ENCODE peak calls at places on chromosomes 3 and 15, in four cellular contexts. S is HepG2, T is K562, Y is H1. F is an unnamed sample.

GRCh38 chr15:99409097-99409473 is 156.7 kb upstream of the MEF2A start:
- DNase-seq in Y (peak; percentile 58), S (peak; percentile 66), T (no peak), F (no peak)

GRCh38 chr3:187025254-187025655 is 94.9 kb downstream of the ST6GAL1 start:
- DNase-seq in T (no peak), Y (no peak), S (no peak), F (no peak)

GRCh38 chr3:58242340-58242739 is 4.7 kb downstream of the ABHD6 start:
- DNase-seq in S (no peak), Y (no peak), T (no peak), F (no peak)

GRCh38 chr3:69085543-69086132 is 901 bp downstream of the ARL6IP5 start:
- DNase-seq in S (no peak), T (peak; percentile 31), Y (no peak), F (no peak)

GRCh38 chr3:127628788-127629456 is at the start of gene PODXL2:
- DNase-seq in S (peak; percentile 28), Y (peak; percentile 76), T (peak; percentile 98), F (no peak)

GRCh38 chr15:99098426-99098825 is 6.5 kb upstream of the SYNM start:
- DNase-seq in S (no peak), Y (no peak), T (no peak), F (no peak)

GRCh38 chr3:24128195-24129005 is 183.3 kb downstream of the NR1D2 start:
- DNase-seq in S (no peak), T (no peak), Y (no peak), F (no peak)

GRCh38 chr3:70273492-70273891 is 38.9 kb downstream of the MDFIC2 start:
- DNase-seq in Y (no peak), T (no peak), S (no peak), F (no peak)

GRCh38 chr3:121330586-121330985 is 215.2 kb downstream of the POLQ start:
- DNase-seq in S (no peak), Y (no peak), T (no peak), F (no peak)

GRCh38 chr15:96053039-96054021 is 277.2 kb upstream of the NR2F2 start:
- DNase-seq in Y (peak; percentile 70), S (peak; percentile 22), T (peak; percentile 33), F (no peak)

GRCh38 chr15:49387471-49387870 is 35.6 kb upstream of the FGF7 start:
- DNase-seq in T (no peak), S (no peak), Y (no peak), F (no peak)

GRCh38 chr15:67611803-67612369 is 69.4 kb downstream of the MAP2K5 start:
- DNase-seq in Y (no peak), T (no peak), S (peak; percentile 79), F (no peak)

GRCh38 chr15:64842986-64843561 is 1.4 kb downstream of the PLEKHO2 start:
- DNase-seq in S (no peak), Y (no peak), T (no peak), F (no peak)

GRCh38 chr3:134799393-134799792 is 4.3 kb downstream of the EPHB1 start:
- DNase-seq in T (no peak), S (no peak), Y (peak; percentile 33), F (no peak)

GRCh38 chr3:42853739-42854302 is 21.9 kb downstream of the CYP8B1 start:
- DNase-seq in T (no peak), S (peak; percentile 96), Y (no peak), F (no peak)

GRCh38 chr3:156024904-156025303 is 95.5 kb upstream of the KCNAB1 start:
- DNase-seq in T (no peak), Y (no peak), S (no peak), F (no peak)

GRCh38 chr15:79702621-79703020 is 194.2 kb downstream of the MTHFS start:
- DNase-seq in T (no peak), Y (no peak), S (no peak), F (no peak)

DNA sequence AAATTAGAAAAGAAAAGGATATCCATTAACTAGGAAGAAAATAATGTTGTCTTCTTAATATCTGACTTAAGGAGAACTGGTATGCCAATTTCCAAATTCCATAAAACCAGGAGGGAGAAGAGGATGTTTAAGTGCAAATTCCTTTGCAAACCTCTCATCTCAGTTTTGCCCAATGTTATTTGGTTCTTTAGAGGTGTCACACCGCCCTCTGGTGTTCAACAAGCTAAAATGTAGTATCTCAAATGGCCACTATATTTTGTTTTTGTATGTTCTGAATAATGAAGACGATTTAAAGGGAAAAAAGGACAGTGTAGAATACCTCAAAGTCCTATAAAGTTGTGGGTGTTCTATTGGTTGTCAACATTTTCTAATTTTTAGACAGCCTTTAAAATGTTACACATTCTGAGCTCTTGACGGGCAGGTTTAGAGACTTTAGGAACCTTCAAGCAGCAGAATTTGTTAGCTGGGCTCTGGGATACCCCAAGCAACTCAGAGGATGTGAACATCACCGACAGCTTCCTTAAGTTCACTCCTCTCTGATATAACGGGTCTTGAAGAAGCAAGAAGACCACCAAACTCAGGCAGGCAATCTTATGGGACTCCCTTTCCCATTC is 458.3 kb downstream of the MFSD1 start:
- DNase-seq in Y (no peak), S (peak; percentile 56), T (peak; percentile 27), F (no peak)
- H3K27ac ChIP-seq in Y (no peak overlapping the region), S (no peak overlapping the region), T (no peak overlapping the region), F (no peak overlapping the region)

DNA sequence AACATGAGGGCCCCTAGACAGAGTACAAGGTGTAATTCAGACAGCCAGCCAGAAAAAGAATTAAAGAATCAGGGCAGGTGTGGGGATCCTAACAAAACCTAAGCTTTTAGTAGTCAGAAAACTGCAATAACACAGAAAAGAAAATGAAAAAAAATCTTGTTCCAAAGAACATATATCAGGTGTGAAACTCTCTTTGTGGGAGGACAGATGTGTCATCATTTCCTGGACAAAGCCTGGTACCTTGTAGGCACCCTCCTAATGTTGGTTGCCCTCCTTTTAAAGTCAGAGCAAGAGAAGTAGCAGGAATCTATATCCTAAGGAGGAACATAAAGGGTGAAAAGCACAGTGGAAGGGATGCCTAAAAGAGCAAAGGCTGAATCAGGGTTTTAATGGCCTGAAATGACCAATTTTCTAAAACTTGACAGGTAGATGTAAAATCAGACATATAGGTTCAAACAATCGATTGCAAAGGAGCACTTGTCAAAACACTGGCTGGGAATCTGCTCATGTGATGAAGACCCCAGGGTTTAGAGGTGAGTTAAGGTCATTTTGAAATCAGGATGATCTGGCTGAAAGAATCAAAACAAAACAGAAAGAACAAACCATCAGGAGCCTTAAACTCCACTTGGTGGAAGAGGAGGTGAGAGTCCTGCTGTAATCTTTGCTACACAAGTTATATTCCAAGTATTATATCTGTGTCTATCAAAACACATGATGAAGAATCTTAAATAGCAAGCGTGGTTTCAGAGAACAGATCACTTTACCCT is 54.9 kb downstream of the TGFBR2 start:
- DNase-seq in Y (no peak), S (no peak), T (no peak), F (no peak)
- TF ChIP-seq CBX5 in Y (no peak), S (no peak), T (no peak), F (no peak)

DNA sequence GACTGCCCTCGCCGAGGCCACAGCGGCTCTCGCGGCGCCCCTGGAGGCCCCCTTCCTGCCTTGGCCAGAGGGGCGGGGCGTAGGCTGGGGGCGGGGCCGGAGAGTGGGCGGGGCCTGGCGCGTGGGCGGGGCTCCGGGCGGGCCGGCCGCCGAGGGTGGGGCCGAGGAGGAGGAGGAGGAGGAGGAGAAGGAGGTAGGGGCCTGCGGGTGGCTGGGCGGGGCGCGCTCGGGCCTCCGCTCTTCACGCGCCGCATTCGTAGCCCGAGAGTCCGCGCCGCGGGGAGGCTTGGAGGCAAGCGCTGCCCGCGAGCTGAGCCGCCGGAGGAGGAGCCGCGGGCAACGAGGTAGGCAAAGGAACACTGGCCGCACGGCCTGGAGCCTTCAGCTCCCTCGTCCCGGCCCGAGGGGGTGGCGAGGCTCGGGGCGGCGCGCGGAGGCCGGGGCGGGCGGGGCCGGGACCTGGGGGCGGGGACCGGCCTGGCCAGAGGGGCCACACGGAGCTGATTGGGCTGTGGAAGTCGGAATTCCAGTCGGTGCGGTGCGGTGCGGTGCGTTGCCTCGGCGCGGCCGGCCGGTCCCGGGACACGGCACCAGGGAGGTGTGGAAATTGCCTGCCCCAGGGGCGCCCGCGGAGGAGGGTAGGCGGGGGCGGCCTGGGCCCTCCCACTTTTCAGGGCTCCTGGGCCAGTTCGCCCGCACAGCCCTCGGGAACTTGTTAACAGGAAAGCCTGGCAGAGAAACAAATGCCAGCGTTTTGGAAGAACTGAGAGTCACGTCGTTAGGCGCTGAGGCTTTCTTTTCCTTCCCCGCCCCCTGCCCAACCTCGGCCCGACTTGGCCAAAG is at the start of gene PPP2R3A:
- DNase-seq in Y (peak; percentile 93), T (peak; percentile 92), S (peak; percentile 18), F (no peak)
- H3K27ac ChIP-seq in Y (peak within 1 kb of the TSS; percentile 71), T (no peak within 1 kb of the TSS), S (no peak within 1 kb of the TSS), F (no peak within 1 kb of the TSS)

DNA sequence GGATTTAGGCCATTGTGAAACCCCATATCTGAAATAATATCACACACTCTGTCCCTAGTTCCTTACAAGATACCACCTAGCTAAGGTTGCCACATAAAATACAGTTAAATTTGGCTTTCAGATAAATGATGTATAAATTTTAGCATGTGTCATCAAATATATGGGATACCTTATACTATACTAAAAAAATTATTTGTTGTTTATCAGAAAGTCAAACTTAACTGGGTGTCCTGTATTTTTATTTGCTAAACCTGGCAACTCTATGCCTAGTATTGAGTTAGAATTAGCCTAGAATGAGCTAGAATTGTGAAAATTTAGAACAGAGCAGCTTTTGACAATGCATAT is 29.6 kb upstream of the TMOD3 start:
- DNase-seq in S (no peak), T (no peak), Y (no peak), F (no peak)
- TF ChIP-seq CBX5 in S (no peak), T (no peak), Y (no peak), F (no peak)

GRCh38 chr3:184568918-184569829 is 7.6 kb downstream of the EPHB3 start:
- DNase-seq in Y (peak; percentile 79), T (peak; percentile 62), S (no peak), F (no peak)
- H3K27ac ChIP-seq in Y (no peak overlapping the region), T (no peak overlapping the region), S (no peak overlapping the region), F (no peak overlapping the region)

DNA sequence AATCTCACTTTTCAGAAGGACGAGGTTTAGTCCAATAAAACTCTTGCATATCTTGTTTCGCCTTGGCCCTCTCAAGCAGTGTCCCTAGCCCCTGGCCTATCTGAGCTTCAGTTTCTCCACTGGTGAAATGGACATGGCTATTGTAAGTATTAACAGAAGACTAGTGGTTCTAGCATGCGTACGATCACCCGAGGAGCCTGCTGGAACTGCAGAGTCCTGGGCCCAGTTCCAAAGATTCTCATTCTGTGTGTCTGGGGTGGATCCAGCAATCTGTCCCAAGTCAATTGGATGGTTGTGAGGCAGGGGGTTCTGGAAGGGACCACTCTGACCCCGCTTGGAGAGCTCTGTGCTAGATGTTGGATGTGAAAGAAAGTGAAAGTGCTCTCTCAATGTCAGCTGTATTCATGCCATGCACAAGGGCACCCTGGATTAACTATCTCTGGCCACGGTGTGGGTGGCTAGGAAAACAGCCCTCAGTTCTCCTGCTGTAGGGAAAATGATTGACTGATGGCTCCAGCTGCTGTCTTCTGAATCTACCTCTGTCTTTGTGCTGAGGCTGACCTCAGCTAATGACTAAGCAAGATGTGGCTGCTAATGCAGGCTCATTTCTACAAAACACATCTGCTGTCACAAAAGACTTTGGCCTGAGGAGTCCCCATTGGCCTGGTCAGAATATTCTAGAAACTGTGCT is 1.9 kb upstream of the PLA1A start:
- DNase-seq in Y (no peak), T (no peak), S (no peak), F (no peak)
- TF ChIP-seq CBX5 in Y (no peak), T (no peak), S (no peak), F (no peak)

GRCh38 chr15:69462030-69462492 is 9.4 kb downstream of the RPLP1 start:
- DNase-seq in S (no peak), T (no peak), Y (peak; percentile 45), F (no peak)
- H3K27ac ChIP-seq in S (peak overlapping the region; percentile 86), T (peak overlapping the region; percentile 51), Y (no peak overlapping the region), F (peak overlapping the region; percentile 76)

F was measured in GM12878.